ENCODE peak calls at places on chromosome 13, in ten cellular contexts. F is breast epithelium, X is A549, S is uterus, J is tibial nerve, U is GM12892, R is lower leg skin, H is adrenal gland, B is H54, W is ovary. O is an unnamed sample.

GRCh38 chr13:35469781-35470380 is 6.6 kb downstream of the MAB21L1 start:
- DNase-seq in S (no peak), X (no peak), F (no peak), U (no peak), B (no peak), R (no peak), J (no peak), H (no peak), W (no peak), O (no peak)

GRCh38 chr13:64339373-64340063 is 2890.6 kb downstream of the PCDH9 start:
- DNase-seq in R (no peak), H (no peak), S (no peak), J (no peak), U (no peak), X (no peak), F (no peak), W (no peak), B (no peak), O (no peak)

GRCh38 chr13:30610311-30610710 is 7.4 kb upstream of the USPL1 start:
- DNase-seq in B (no peak), X (no peak), S (no peak), J (no peak), R (no peak), F (no peak), U (no peak), W (no peak), H (no peak), O (no peak)

GRCh38 chr13:41054212-41054877 is 7.0 kb upstream of the WBP4 start:
- DNase-seq in B (no peak), R (no peak), W (no peak), J (peak), S (peak), F (no peak), U (no peak), X (peak), H (peak), O (peak)

GRCh38 chr13:46352810-46353209 is 34.2 kb downstream of the RUBCNL start:
- DNase-seq in J (peak), S (no peak), X (no peak), B (no peak), W (no peak), F (no peak), U (no peak), H (peak), R (no peak), O (no peak)

GRCh38 chr13:59247166-59247565 is 916.6 kb downstream of the DIAPH3 start:
- DNase-seq in F (no peak), J (no peak), H (no peak), B (no peak), X (no peak), U (no peak), S (no peak), W (no peak), R (no peak), O (peak)

GRCh38 chr13:112234131-112234875 is 141.9 kb upstream of the SPACA7 start:
- DNase-seq in S (no peak), X (no peak), R (no peak), W (no peak), H (no peak), B (no peak), F (no peak), U (no peak), J (no peak), O (no peak)

GRCh38 chr13:63501702-63502101 is 2086.1 kb upstream of the PCDH20 start:
- DNase-seq in R (no peak), J (no peak), F (no peak), U (no peak), B (no peak), W (no peak), S (no peak), H (no peak), X (no peak), O (no peak)

GRCh38 chr13:95404141-95404882 is 103.1 kb upstream of the ABCC4 start:
- DNase-seq in J (peak), U (peak), S (peak), X (peak), F (peak), H (peak), W (peak), B (peak), R (peak), O (peak)

GRCh38 chr13:60435762-60436374 is 38.8 kb downstream of the TDRD3 start:
- DNase-seq in W (no peak), B (no peak), S (no peak), U (no peak), R (no peak), X (no peak), F (no peak), H (no peak), J (no peak), O (no peak)

GRCh38 chr13:43805071-43805468 is 18.3 kb upstream of the ENOX1 start:
- DNase-seq in W (no peak), X (peak), B (peak), U (no peak), S (peak), J (peak), H (peak), R (peak), F (no peak), O (no peak)

GRCh38 chr13:101535192-101535746 is 82.8 kb downstream of the ITGBL1 start:
- DNase-seq in R (no peak), S (no peak), H (no peak), J (no peak), W (no peak), U (no peak), F (no peak), X (no peak), B (no peak), O (no peak)

GRCh38 chr13:108987488-108987887 is 358.1 kb downstream of the MYO16 start:
- DNase-seq in J (no peak), H (no peak), U (no peak), R (no peak), S (no peak), B (no peak), F (no peak), X (no peak), W (no peak), O (no peak)

GRCh38 chr13:75091185-75091584 is 390.8 kb downstream of the TBC1D4 start:
- DNase-seq in B (no peak), X (no peak), W (no peak), F (no peak), R (no peak), J (no peak), S (no peak), H (no peak), U (no peak), O (no peak)

GRCh38 chr13:75088915-75089314 is 393.1 kb downstream of the TBC1D4 start:
- DNase-seq in W (no peak), H (no peak), F (no peak), S (no peak), R (no peak), X (no peak), B (no peak), U (no peak), J (no peak), O (no peak)

GRCh38 chr13:75091707-75092106 is 390.3 kb downstream of the TBC1D4 start:
- DNase-seq in B (no peak), F (no peak), U (no peak), W (no peak), S (no peak), H (no peak), R (no peak), X (no peak), J (no peak), O (no peak)
- TF ChIP-seq POLR2A in B (no peak), F (no peak), U (no peak), W (no peak), S (no peak), H (no peak), R (no peak), X (no peak), J (no peak), O (no peak)

GRCh38 chr13:37138169-37138568 is 32.7 kb upstream of the CSNK1A1L start:
- DNase-seq in H (no peak), B (no peak), R (no peak), S (no peak), W (no peak), J (no peak), X (peak), U (no peak), F (no peak), O (no peak)

GRCh38 chr13:37136633-37137032 is 31.2 kb upstream of the CSNK1A1L start:
- DNase-seq in U (no peak), R (no peak), F (no peak), W (no peak), X (no peak), H (no peak), S (no peak), J (no peak), B (no peak), O (no peak)

GRCh38 chr13:37138917-37139316 is 33.5 kb upstream of the CSNK1A1L start:
- DNase-seq in B (no peak), W (no peak), U (no peak), F (no peak), X (no peak), J (no peak), S (no peak), R (no peak), H (no peak), O (no peak)

GRCh38 chr13:37141011-37141410 is 35.5 kb upstream of the CSNK1A1L start:
- DNase-seq in J (no peak), W (no peak), S (no peak), U (no peak), X (no peak), B (no peak), F (no peak), H (no peak), R (no peak), O (no peak)

DNA sequence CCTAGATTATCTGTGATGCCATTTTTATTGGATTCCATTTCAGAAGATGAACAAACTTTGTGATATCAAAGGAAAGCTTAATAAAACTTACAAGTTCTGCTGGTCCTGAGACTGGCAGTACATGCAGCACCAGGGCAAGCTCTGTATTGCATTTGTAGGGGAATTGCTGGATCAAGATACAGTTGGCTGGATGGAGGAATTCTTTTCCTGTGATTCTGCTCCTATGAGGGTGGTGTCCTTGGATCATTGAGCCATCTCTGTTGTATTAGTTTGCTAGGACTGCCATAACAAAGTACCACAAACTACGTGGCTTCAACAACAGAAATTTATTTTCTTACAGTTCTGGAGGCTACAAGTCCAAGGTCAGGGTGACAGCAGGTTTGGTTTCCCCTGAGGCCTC is 33.9 kb upstream of the CSNK1A1L start:
- DNase-seq in S (no peak), W (no peak), J (no peak), X (no peak), F (no peak), B (no peak), H (no peak), R (no peak), U (no peak), O (no peak)
- TF ChIP-seq POLR2A in S (no peak), W (no peak), J (no peak), X (no peak), F (no peak), B (no peak), H (no peak), R (no peak), U (no peak), O (no peak)

GRCh38 chr13:97257800-97258799 is 36.0 kb downstream of the MBNL2 start:
- DNase-seq in X (peak), F (no peak), B (peak), U (no peak), S (peak), H (peak), R (peak), W (no peak), J (peak), O (no peak)
- TF ChIP-seq POLR2A in X (no peak), F (no peak), B (peak), U (no peak), S (no peak), H (no peak), R (no peak), W (no peak), J (no peak), O (no peak)

DNA sequence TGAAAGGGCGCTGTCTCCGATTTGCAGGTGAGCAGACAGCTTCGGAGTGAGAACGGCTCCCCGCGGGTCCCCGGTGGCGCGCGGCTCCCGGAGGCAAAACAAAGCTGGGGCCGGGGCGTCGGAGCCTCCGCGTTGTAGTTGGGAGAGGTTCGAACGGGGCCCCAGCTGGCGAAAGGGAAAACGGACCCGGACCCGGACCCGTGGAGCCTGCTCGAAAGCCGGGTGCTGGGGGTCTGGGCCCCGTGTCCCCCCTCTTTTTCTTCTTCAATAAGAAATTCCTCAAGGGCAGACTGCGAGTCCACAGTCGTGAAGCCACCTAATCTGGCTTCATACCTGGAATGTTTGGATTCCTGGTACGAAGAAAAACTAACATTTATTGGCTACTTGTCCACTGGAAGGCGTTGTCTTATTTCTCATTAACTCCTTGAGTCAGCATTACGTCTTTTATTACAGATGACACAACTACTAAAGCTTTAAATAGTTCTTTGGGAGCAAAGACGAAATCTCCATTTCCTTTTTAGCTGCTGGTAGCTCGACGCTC is 627 bp upstream of the MTIF3 start:
- DNase-seq in W (peak), U (no peak), X (peak), B (no peak), S (peak), R (no peak), F (peak), J (no peak), H (peak), O (peak)
- TF ChIP-seq POLR2A in W (no peak), U (no peak), X (no peak), B (no peak), S (no peak), R (no peak), F (no peak), J (no peak), H (no peak), O (no peak)

DNA sequence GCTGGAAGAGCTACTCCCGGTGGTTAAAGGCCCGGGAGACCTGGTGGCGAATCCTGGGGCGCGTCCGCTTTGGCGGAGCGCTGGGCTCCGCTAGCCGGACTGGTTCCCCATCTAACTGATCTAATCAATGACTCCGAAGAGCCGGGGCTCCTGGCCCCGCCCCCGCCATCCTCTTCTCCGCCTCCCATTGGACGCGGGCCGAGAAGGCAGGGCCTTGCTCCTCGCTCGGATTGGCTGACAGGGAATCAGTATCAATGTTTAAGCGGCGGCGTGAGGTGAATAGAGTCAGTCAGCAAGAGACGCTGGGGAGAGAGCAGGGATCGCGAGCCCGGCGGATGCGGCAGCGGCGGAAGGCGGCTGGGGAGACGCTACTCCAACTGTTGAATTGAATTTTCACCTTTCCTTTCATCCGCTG is 1.7 kb upstream of the PCDH17 start:
- DNase-seq in H (peak), S (peak), B (no peak), U (no peak), J (peak), X (peak), F (peak), W (peak), R (peak), O (peak)
- TF ChIP-seq POLR2A in H (peak), S (peak), B (no peak), U (no peak), J (peak), X (no peak), F (no peak), W (no peak), R (no peak), O (peak)

DNA sequence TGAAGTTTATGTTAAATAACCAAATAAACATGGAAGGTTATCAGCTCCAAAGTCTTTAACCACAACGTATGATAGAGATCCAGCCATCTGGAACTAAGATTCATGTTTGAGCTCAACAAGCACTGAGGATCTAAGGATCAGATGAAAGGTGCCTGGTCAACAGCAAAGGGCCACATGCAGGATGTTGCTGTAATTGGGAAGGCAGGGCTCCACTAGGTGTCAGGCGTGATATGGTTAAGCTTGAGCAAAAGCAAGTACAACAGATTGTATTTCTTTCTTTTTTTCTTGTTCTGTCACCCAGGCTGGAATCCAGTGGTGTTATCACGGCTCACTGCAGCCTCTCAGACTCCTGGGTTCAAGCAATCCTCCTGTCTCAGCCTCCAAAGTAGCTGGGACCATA is 12.0 kb downstream of the EBPL start:
- DNase-seq in W (no peak), U (no peak), J (peak), X (peak), B (no peak), R (no peak), S (no peak), F (no peak), H (no peak), O (no peak)
- TF ChIP-seq POLR2A in W (no peak), U (no peak), J (no peak), X (no peak), B (no peak), R (no peak), S (no peak), F (no peak), H (no peak), O (no peak)

GRCh38 chr13:24625870-24626419 is 54.3 kb upstream of the ATP12A start:
- DNase-seq in J (no peak), X (no peak), H (no peak), W (no peak), F (no peak), S (no peak), B (no peak), U (no peak), R (no peak), O (no peak)
- TF ChIP-seq POLR2A in J (no peak), X (no peak), H (no peak), W (no peak), F (no peak), S (no peak), B (no peak), U (no peak), R (no peak), O (no peak)

DNA sequence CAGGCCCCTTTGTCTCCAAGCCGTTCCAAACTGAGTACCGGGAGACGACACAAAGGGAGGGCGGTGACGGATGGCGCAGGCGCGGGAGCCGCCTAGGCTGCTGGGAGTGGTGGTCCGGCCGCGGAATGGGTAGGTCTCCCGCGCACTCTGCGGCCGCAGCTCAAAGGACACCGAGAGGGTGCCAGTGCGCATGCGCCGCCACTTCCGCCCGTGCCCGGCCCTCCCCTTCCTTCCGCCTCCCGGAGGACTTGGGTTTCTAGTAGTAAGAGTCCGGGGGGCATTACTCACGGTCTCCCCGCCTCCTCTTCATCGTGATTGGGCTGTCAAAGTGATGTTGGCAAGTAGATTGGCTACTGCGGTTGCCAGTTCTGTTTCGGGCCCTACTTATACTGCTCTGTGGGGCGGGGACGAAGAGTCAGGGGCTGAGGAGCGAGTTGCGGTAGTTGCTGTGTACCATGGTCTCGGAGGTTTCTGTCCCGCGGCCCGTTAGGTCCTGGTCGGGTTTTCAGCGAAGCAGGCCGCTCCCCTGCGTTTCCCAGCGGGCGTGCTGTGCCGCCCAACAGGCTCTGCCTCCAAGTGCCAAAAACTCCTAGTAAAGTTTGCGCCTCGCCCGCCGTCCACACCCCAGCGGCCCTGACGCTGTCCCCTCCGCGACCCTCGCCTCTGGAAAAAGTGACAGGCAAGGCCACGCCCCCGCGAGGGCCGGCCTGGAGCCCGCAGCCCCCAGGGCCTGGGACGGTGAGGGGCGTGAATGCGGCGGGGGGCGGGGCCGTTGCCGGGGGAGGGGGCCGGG is 455 bp upstream of the ING1 start:
- DNase-seq in B (peak), X (peak), J (peak), H (peak), W (peak), S (peak), F (peak), R (peak), U (peak), O (peak)
- TF ChIP-seq POLR2A in B (peak), X (peak), J (peak), H (peak), W (peak), S (peak), F (peak), R (no peak), U (peak), O (peak)

DNA sequence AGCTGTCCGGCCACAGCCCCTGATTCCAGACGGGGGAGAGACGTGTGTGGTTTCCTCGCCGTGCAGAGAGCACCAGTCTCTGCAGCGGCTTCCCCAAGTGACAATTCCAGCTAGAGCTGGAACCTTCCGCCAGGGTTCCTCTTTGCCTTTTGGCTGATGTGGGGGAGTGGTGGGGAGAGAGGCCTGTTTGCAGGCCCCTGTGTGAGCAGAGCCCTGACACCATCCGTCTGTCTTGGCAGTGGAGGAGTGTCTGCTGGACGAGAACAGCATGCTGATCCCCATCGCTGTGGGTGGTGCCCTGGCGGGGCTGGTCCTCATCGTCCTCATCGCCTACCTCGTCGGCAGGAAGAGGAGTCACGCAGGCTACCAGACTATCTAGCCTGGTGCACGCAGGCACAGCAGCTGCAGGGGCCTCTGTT is 25.0 kb downstream of the LAMP1 start:
- DNase-seq in R (no peak), X (no peak), U (no peak), H (no peak), J (no peak), W (no peak), S (no peak), B (no peak), F (no peak), O (no peak)
- TF ChIP-seq POLR2A in R (no peak), X (no peak), U (no peak), H (no peak), J (no peak), W (no peak), S (no peak), B (no peak), F (no peak), O (no peak)

O was measured in transverse colon.